ENCODE peak calls at places on chromosomes 1 and 21, in four cellular contexts. N, E, R and K are unnamed samples.

GRCh38 chr1:18818036-18818435 is 41.4 kb downstream of the TAS1R2 start:
- DNase-seq in E (no peak), N (no peak), R (no peak), K (no peak)

GRCh38 chr1:221334082-221334481 is 407.8 kb downstream of the DUSP10 start:
- DNase-seq in R (no peak), E (no peak), N (no peak), K (no peak)

GRCh38 chr21:46159841-46160562 is 4.6 kb upstream of the FTCD start:
- DNase-seq in N (no peak), R (no peak), E (peak; percentile 74), K (no peak)

GRCh38 chr1:106526650-106527049 is 529.8 kb upstream of the PRMT6 start:
- DNase-seq in R (no peak), E (no peak), N (no peak), K (peak; percentile 80)

GRCh38 chr1:165381745-165382530 is 25.4 kb upstream of the LMX1A start:
- DNase-seq in N (no peak), R (no peak), E (no peak), K (no peak)

GRCh38 chr1:156689035-156689959 is 12.1 kb upstream of the NES start:
- DNase-seq in R (peak; percentile 74), N (peak; percentile 87), E (no peak), K (peak; percentile 79)

GRCh38 chr1:212074313-212074712 is 38.8 kb downstream of the DTL start:
- DNase-seq in R (no peak), N (no peak), E (no peak), K (no peak)

GRCh38 chr1:24343412-24344089 is 24.4 kb downstream of the GRHL3 start:
- DNase-seq in R (no peak), N (no peak), E (no peak), K (no peak)

GRCh38 chr1:164863056-164863455 is 304.1 kb downstream of the PBX1 start:
- DNase-seq in E (no peak), N (no peak), R (no peak), K (no peak)

GRCh38 chr1:234918216-234918841 is 210.3 kb downstream of the TOMM20 start:
- DNase-seq in R (no peak), N (no peak), E (no peak), K (peak; percentile 85)

GRCh38 chr1:11706292-11706691 is 14.8 kb downstream of the DRAXIN start:
- DNase-seq in R (no peak), N (no peak), E (no peak), K (no peak)

GRCh38 chr1:171421413-171422020 is 63.8 kb upstream of the PRRC2C start:
- DNase-seq in N (no peak), R (no peak), E (no peak), K (no peak)

GRCh38 chr1:16430598-16430997 is 6.6 kb downstream of the SPATA21 start:
- DNase-seq in N (no peak), E (no peak), R (no peak), K (no peak)

GRCh38 chr1:56301791-56302190 is 277.6 kb downstream of the PLPP3 start:
- DNase-seq in R (no peak), E (no peak), N (no peak), K (peak; percentile 74)

GRCh38 chr21:37915516-37915915 is 741 bp downstream of the KCNJ6 start:
- DNase-seq in N (no peak), E (no peak), R (no peak), K (no peak)

GRCh38 chr21:37917612-37918011 is 1.4 kb upstream of the KCNJ6 start:
- DNase-seq in N (no peak), R (no peak), E (no peak), K (peak; percentile 7)

GRCh38 chr21:37914211-37914900 is 1.9 kb downstream of the KCNJ6 start:
- DNase-seq in E (no peak), N (peak; percentile 32), R (no peak), K (peak; percentile 15)

GRCh38 chr21:37915941-37916794 is at the start of gene KCNJ6:
- DNase-seq in R (no peak), E (no peak), N (no peak), K (peak; percentile 54)

GRCh38 chr21:37916795-37917142 is 512 bp upstream of the KCNJ6 start:
- DNase-seq in E (no peak), N (no peak), R (no peak), K (no peak)
- TF ChIP-seq CTCF in E (no peak), N (no peak), R (no peak), K (peak; percentile 29)

GRCh38 chr21:38056481-38056880 is 140.2 kb upstream of the KCNJ6 start:
- DNase-seq in N (no peak), R (no peak), E (no peak), K (no peak)

GRCh38 chr21:38054334-38054733 is 138.1 kb upstream of the KCNJ6 start:
- DNase-seq in N (no peak), E (no peak), R (no peak), K (no peak)

GRCh38 chr21:38060533-38060932 is 144.3 kb upstream of the KCNJ6 start:
- DNase-seq in N (no peak), E (no peak), R (no peak), K (no peak)

DNA sequence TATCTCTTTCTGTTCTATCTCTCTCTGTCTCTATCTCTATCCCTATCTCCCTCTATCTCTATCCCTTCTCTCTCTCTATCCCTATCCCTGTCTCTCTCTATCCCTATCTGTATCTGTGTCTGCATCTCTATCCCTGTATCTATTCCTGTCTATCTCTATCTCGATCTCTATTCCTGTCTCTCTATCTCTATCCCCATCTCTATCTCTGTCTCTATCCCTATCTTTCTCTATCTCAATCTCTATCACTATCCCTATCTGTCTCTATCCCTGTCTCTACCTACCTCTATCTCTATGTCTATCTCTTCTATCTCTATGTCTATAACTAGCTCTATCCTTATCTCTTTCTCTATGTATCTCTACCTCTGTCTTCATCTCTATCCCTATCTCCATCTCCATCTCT is 141.4 kb upstream of the KCNJ6 start:
- DNase-seq in R (no peak), N (no peak), E (no peak), K (no peak)
- TF ChIP-seq CTCF in R (no peak), N (no peak), E (no peak), K (no peak)

GRCh38 chr1:77978969-77979838 is at the start of gene FUBP1:
- DNase-seq in E (peak; percentile 98), N (peak; percentile 90), R (peak; percentile 95), K (peak; percentile 99)
- TF ChIP-seq CTCF in E (peak; percentile 73), N (peak; percentile 74), R (peak; percentile 80), K (peak; percentile 76)

DNA sequence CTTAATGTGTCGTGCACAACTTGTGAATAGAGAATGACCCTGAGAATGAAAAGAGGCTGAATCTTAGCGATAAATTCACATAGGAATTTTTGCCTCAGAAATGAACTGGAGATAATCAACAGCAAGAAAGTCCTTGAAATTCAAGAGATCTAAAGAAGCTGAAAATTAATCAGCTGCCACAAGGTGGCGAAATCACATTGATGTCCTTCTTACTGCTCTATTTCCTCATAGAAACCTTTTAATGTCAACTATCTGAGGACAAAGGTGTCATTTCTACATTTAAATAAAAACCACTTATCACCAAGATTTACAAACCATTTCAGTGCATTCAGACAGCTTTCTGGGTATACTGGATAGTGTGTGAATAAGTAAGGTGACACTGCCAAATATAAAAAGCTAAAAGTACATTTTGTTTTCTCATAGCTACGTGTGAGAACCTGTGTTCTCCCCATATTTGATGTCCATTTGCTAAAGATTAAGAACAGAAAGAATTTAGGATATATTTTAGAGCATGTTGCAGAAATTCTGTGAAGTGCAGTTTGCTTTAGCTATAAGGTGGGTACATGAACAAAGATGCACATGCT is 485.3 kb upstream of the PTBP2 start:
- DNase-seq in N (peak; percentile 10), R (no peak), E (no peak), K (peak; percentile 80)
- TF ChIP-seq CTCF in N (peak; percentile 51), R (peak; percentile 63), E (peak; percentile 19), K (peak; percentile 43)

DNA sequence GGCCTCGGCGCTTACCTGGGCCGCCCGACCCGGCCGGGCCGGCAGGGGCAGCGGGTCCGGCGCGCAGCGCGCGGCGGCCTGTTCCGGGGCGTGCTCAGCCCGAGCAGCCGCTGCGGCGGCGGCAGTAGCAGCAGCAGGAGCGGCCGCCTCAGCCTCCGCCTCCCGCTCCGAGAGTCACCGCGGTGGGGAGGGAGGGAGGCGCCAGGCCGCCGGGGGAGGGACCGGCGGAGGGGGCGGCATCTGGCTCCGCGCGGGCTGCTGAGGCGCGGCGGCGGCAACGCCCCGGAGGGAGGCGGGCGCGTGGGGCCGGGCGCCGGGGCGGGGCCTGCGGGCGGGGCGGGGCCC is at the start of gene CTNNBIP1:
- DNase-seq in R (no peak), E (no peak), N (no peak), K (no peak)
- TF ChIP-seq CTCF in R (no peak), E (no peak), N (no peak), K (no peak)

GRCh38 chr1:85024736-85025135 is 23.6 kb downstream of the MCOLN3 start:
- DNase-seq in R (no peak), E (no peak), N (no peak), K (no peak)
- TF ChIP-seq CTCF in R (no peak), E (no peak), N (no peak), K (no peak)